ENCODE peak calls at places on chromosomes 3 and 15, in seven cellular contexts. One of them, this sample, is unnamed.

GRCh38 chr3:171753025-171753472 is 57.2 kb downstream of the PLD1 start:
- DNase-seq in HL-60: no peak
- DNase-seq in right atrium auricular region: no peak
- DNase-seq in sigmoid colon: no peak
- DNase-seq in foreskin fibroblast: no peak
- DNase-seq in fibroblast of lung: peak; percentile 26
- DNase-seq in cardiac muscle cell: peak; percentile 42
- DNase-seq in this sample: no peak

GRCh38 chr15:78399081-78399480 is 38.9 kb upstream of the IREB2 start:
- DNase-seq in HL-60: peak; percentile 86
- DNase-seq in right atrium auricular region: no peak
- DNase-seq in sigmoid colon: no peak
- DNase-seq in foreskin fibroblast: no peak
- DNase-seq in fibroblast of lung: peak; percentile 20
- DNase-seq in cardiac muscle cell: no peak
- DNase-seq in this sample: no peak

GRCh38 chr3:184172681-184173373 is 1.8 kb upstream of the AP2M1 start:
- DNase-seq in HL-60: no peak
- DNase-seq in right atrium auricular region: no peak
- DNase-seq in sigmoid colon: no peak
- DNase-seq in foreskin fibroblast: peak; percentile 69
- DNase-seq in fibroblast of lung: peak; percentile 20
- DNase-seq in cardiac muscle cell: no peak
- DNase-seq in this sample: no peak

GRCh38 chr3:197021729-197022404 is 7.8 kb downstream of the MELTF start:
- DNase-seq in HL-60: no peak
- DNase-seq in right atrium auricular region: no peak
- DNase-seq in sigmoid colon: peak; percentile 21
- DNase-seq in foreskin fibroblast: no peak
- DNase-seq in fibroblast of lung: no peak
- DNase-seq in cardiac muscle cell: no peak
- DNase-seq in this sample: no peak

GRCh38 chr3:193665370-193665989 is 72.5 kb downstream of the OPA1 start:
- DNase-seq in HL-60: no peak
- DNase-seq in right atrium auricular region: no peak
- DNase-seq in sigmoid colon: no peak
- DNase-seq in foreskin fibroblast: no peak
- DNase-seq in fibroblast of lung: peak; percentile 70
- DNase-seq in cardiac muscle cell: peak; percentile 14
- DNase-seq in this sample: peak; percentile 4

GRCh38 chr15:57153140-57153539 is 223.2 kb upstream of the CGNL1 start:
- DNase-seq in HL-60: no peak
- DNase-seq in right atrium auricular region: no peak
- DNase-seq in sigmoid colon: no peak
- DNase-seq in foreskin fibroblast: no peak
- DNase-seq in fibroblast of lung: peak; percentile 84
- DNase-seq in cardiac muscle cell: no peak
- DNase-seq in this sample: no peak

GRCh38 chr3:136735103-136735502 is 17.1 kb downstream of the STAG1 start:
- DNase-seq in HL-60: no peak
- DNase-seq in right atrium auricular region: no peak
- DNase-seq in sigmoid colon: no peak
- DNase-seq in foreskin fibroblast: no peak
- DNase-seq in fibroblast of lung: no peak
- DNase-seq in cardiac muscle cell: no peak
- DNase-seq in this sample: no peak

GRCh38 chr3:181510500-181510899 is 201.2 kb upstream of the SOX2 start:
- DNase-seq in HL-60: no peak
- DNase-seq in right atrium auricular region: no peak
- DNase-seq in sigmoid colon: no peak
- DNase-seq in foreskin fibroblast: no peak
- DNase-seq in fibroblast of lung: no peak
- DNase-seq in cardiac muscle cell: no peak
- DNase-seq in this sample: no peak

GRCh38 chr3:16245613-16246012 is 19.1 kb downstream of the DPH3 start:
- DNase-seq in HL-60: no peak
- DNase-seq in right atrium auricular region: no peak
- DNase-seq in sigmoid colon: no peak
- DNase-seq in foreskin fibroblast: no peak
- DNase-seq in fibroblast of lung: no peak
- DNase-seq in cardiac muscle cell: no peak
- DNase-seq in this sample: no peak

GRCh38 chr3:81299486-81299885 is 462.0 kb downstream of the GBE1 start:
- DNase-seq in HL-60: no peak
- DNase-seq in right atrium auricular region: no peak
- DNase-seq in sigmoid colon: no peak
- DNase-seq in foreskin fibroblast: no peak
- DNase-seq in fibroblast of lung: no peak
- DNase-seq in cardiac muscle cell: no peak
- DNase-seq in this sample: no peak

GRCh38 chr15:89575656-89576416 is 567 bp downstream of the TICRR start:
- DNase-seq in HL-60: peak; percentile 36
- DNase-seq in right atrium auricular region: no peak
- DNase-seq in sigmoid colon: no peak
- DNase-seq in foreskin fibroblast: peak; percentile 10
- DNase-seq in fibroblast of lung: no peak
- DNase-seq in cardiac muscle cell: peak; percentile 18
- DNase-seq in this sample: no peak

GRCh38 chr3:127997016-127997415 is 55.2 kb upstream of the SEC61A1 start:
- DNase-seq in HL-60: no peak
- DNase-seq in right atrium auricular region: no peak
- DNase-seq in sigmoid colon: no peak
- DNase-seq in foreskin fibroblast: no peak
- DNase-seq in fibroblast of lung: no peak
- DNase-seq in cardiac muscle cell: no peak
- DNase-seq in this sample: no peak

GRCh38 chr3:99645277-99646106 is 7.1 kb downstream of the COL8A1 start:
- DNase-seq in HL-60: peak; percentile 7
- DNase-seq in right atrium auricular region: no peak
- DNase-seq in sigmoid colon: no peak
- DNase-seq in foreskin fibroblast: no peak
- DNase-seq in fibroblast of lung: peak; percentile 85
- DNase-seq in cardiac muscle cell: peak; percentile 30
- DNase-seq in this sample: no peak

GRCh38 chr15:67838789-67839332 is 984 bp downstream of the RNU6-1 start:
- DNase-seq in HL-60: peak; percentile 68
- DNase-seq in right atrium auricular region: peak; percentile 74
- DNase-seq in sigmoid colon: peak; percentile 81
- DNase-seq in foreskin fibroblast: no peak
- DNase-seq in fibroblast of lung: peak; percentile 38
- DNase-seq in cardiac muscle cell: peak; percentile 87
- DNase-seq in this sample: no peak

DNA sequence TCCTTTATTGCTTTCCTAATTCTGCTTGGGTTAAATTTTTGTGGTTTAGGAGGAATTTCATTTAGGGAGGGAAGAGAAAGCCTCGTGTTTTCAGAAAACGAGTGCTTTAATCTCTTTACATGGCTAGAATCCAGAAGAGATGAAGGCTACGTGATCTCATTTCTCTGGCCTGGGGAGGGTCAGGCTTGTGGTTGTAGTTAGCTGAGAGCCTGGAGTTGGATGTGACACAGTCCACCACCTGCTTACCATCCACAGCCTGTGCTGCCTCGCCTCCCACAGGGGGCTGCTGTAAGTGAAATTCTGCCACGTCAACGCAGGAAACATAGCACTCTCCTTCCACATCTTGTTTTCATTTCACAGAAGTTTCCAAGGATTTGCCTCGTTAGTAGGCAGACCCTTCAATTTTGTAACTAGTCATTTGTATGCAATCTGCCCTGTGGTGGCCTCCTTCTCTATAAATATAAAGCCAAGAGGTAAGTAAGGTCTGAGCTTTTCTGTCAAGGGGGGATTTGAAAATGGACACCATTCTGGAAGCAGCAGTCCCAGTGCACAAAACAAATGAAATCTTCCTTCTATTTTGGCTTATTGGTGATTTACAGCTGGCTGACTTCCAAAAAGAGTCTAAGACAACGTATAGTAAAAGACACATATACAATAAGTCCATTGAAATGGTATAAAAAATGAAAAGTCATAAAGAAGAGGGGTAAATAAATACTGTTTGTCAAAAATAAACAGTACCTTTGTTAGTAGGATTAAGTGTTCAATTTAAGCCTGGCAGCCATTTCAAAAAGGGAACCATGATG is 3.4 kb downstream of the GXYLT2 start:
- DNase-seq in HL-60: peak; percentile 30
- DNase-seq in right atrium auricular region: peak; percentile 73
- DNase-seq in sigmoid colon: peak; percentile 81
- DNase-seq in foreskin fibroblast: peak; percentile 99
- DNase-seq in fibroblast of lung: peak; percentile 97
- DNase-seq in cardiac muscle cell: peak; percentile 36
- DNase-seq in this sample: peak; percentile 99
- TF ChIP-seq CTCF in HL-60: no peak
- TF ChIP-seq CTCF in right atrium auricular region: no peak
- TF ChIP-seq CTCF in sigmoid colon: no peak
- TF ChIP-seq CTCF in foreskin fibroblast: peak; percentile 12
- TF ChIP-seq CTCF in fibroblast of lung: peak; percentile 20
- TF ChIP-seq CTCF in cardiac muscle cell: peak; percentile 20
- TF ChIP-seq CTCF in this sample: peak; percentile 24

GRCh38 chr3:187709155-187709554 is 6.8 kb upstream of the RTP2 start:
- DNase-seq in HL-60: no peak
- DNase-seq in right atrium auricular region: no peak
- DNase-seq in sigmoid colon: no peak
- DNase-seq in foreskin fibroblast: no peak
- DNase-seq in fibroblast of lung: no peak
- DNase-seq in cardiac muscle cell: peak; percentile 12
- DNase-seq in this sample: no peak
- TF ChIP-seq CTCF in HL-60: no peak
- TF ChIP-seq CTCF in right atrium auricular region: no peak
- TF ChIP-seq CTCF in sigmoid colon: no peak
- TF ChIP-seq CTCF in foreskin fibroblast: no peak
- TF ChIP-seq CTCF in fibroblast of lung: peak; percentile 11
- TF ChIP-seq CTCF in cardiac muscle cell: no peak
- TF ChIP-seq CTCF in this sample: peak; percentile 4

GRCh38 chr15:73244333-73244732 is 124.4 kb downstream of the HCN4 start:
- DNase-seq in HL-60: peak; percentile 12
- DNase-seq in right atrium auricular region: no peak
- DNase-seq in sigmoid colon: no peak
- DNase-seq in foreskin fibroblast: no peak
- DNase-seq in fibroblast of lung: no peak
- DNase-seq in cardiac muscle cell: peak; percentile 56
- DNase-seq in this sample: no peak
- TF ChIP-seq CTCF in HL-60: peak; percentile 2
- TF ChIP-seq CTCF in right atrium auricular region: no peak
- TF ChIP-seq CTCF in sigmoid colon: no peak
- TF ChIP-seq CTCF in foreskin fibroblast: no peak
- TF ChIP-seq CTCF in fibroblast of lung: peak; percentile 6
- TF ChIP-seq CTCF in cardiac muscle cell: peak; percentile 30
- TF ChIP-seq CTCF in this sample: peak; percentile 12

GRCh38 chr3:117103645-117104044 is 394.1 kb downstream of the TUSC7 start:
- DNase-seq in HL-60: no peak
- DNase-seq in right atrium auricular region: no peak
- DNase-seq in sigmoid colon: no peak
- DNase-seq in foreskin fibroblast: no peak
- DNase-seq in fibroblast of lung: no peak
- DNase-seq in cardiac muscle cell: no peak
- DNase-seq in this sample: no peak
- TF ChIP-seq CTCF in HL-60: no peak
- TF ChIP-seq CTCF in right atrium auricular region: no peak
- TF ChIP-seq CTCF in sigmoid colon: no peak
- TF ChIP-seq CTCF in foreskin fibroblast: no peak
- TF ChIP-seq CTCF in fibroblast of lung: peak; percentile 12
- TF ChIP-seq CTCF in cardiac muscle cell: no peak
- TF ChIP-seq CTCF in this sample: peak; percentile 19

This sample was measured in HFF-Myc.